ENCODE peak calls at places on chromosomes 16 and 17, in eight cellular contexts. J, L, C, M, S, K, R and G are unnamed samples.

GRCh38 chr16:89946515-89946914 is 2.0 kb upstream of the DEF8 start:
- DNase-seq in K (no peak), S (no peak), C (no peak), J (no peak), M (no peak), L (no peak), R (no peak), G (no peak)

GRCh38 chr17:40646791-40647548 is 648 bp downstream of the SMARCE1 start:
- DNase-seq in J (peak; percentile 21), L (peak; percentile 28), C (no peak), K (no peak), S (no peak), R (no peak), M (no peak), G (no peak)

GRCh38 chr17:55454906-55455474 is 33.4 kb upstream of the MMD start:
- DNase-seq in C (no peak), J (no peak), L (no peak), S (no peak), R (no peak), M (no peak), K (no peak), G (no peak)

GRCh38 chr16:16857603-16858283 is 478.8 kb downstream of the NPIPA7 start:
- DNase-seq in C (no peak), R (no peak), J (no peak), S (no peak), K (no peak), L (no peak), M (no peak), G (no peak)

GRCh38 chr17:27560668-27561067 is 70.3 kb upstream of the LGALS9 start:
- DNase-seq in J (no peak), M (peak; percentile 59), C (peak; percentile 57), R (no peak), S (no peak), L (no peak), K (no peak), G (peak; percentile 85)

GRCh38 chr16:58820359-58820758 is 86.2 kb upstream of the GOT2 start:
- DNase-seq in C (no peak), L (no peak), S (no peak), K (no peak), M (no peak), J (no peak), R (no peak), G (no peak)

GRCh38 chr17:18362509-18363020 is 785 bp downstream of the SHMT1 start:
- DNase-seq in K (peak; percentile 81), S (peak; percentile 79), J (no peak), M (peak; percentile 68), R (no peak), L (no peak), C (peak; percentile 82), G (peak; percentile 75)

GRCh38 chr16:83113317-83113716 is 486.5 kb downstream of the CDH13 start:
- DNase-seq in C (no peak), J (no peak), L (no peak), M (no peak), R (no peak), S (no peak), K (no peak), G (peak; percentile 11)

GRCh38 chr17:63609820-63610573 is 9.3 kb downstream of the TACO1 start:
- DNase-seq in C (no peak), J (no peak), S (no peak), L (no peak), M (no peak), R (no peak), K (no peak), G (no peak)

GRCh38 chr16:1781758-1782407 is 488 bp downstream of the SPSB3 start:
- DNase-seq in M (peak; percentile 37), K (peak; percentile 45), C (no peak), R (no peak), S (no peak), L (no peak), J (no peak), G (peak; percentile 85)

GRCh38 chr17:9432867-9433495 is 142.6 kb downstream of the STX8 start:
- DNase-seq in K (no peak), J (no peak), L (no peak), S (no peak), R (no peak), C (no peak), M (no peak), G (no peak)

GRCh38 chr16:27625050-27625697 is 75.2 kb downstream of the KATNIP start:
- DNase-seq in S (no peak), M (peak; percentile 45), J (no peak), C (no peak), K (no peak), L (no peak), R (no peak), G (no peak)

GRCh38 chr16:51154271-51155171 is 3.5 kb upstream of the SALL1 start:
- DNase-seq in L (no peak), M (no peak), R (no peak), S (no peak), J (no peak), C (no peak), K (no peak), G (no peak)

GRCh38 chr17:12922120-12922519 is 95.7 kb downstream of the ELAC2 start:
- DNase-seq in J (no peak), M (no peak), C (no peak), R (no peak), K (no peak), L (no peak), S (no peak), G (no peak)

GRCh38 chr16:505479-506245 is 21.9 kb upstream of the CAPN15 start:
- DNase-seq in R (no peak), L (no peak), M (no peak), C (no peak), K (no peak), S (no peak), J (no peak), G (no peak)

GRCh38 chr16:87407511-87408112 is 15.5 kb downstream of the MAP1LC3B start:
- DNase-seq in S (peak; percentile 44), R (no peak), C (peak; percentile 80), K (peak; percentile 51), M (peak; percentile 65), L (peak; percentile 100), J (no peak), G (no peak)

GRCh38 chr16:86512301-86512859 is 2.1 kb downstream of the FOXF1 start:
- DNase-seq in C (no peak), R (no peak), M (no peak), J (no peak), K (no peak), L (no peak), S (no peak), G (no peak)

GRCh38 chr16:88924834-88925539 is 52.0 kb downstream of the CBFA2T3 start:
- DNase-seq in C (no peak), J (no peak), S (no peak), K (no peak), M (no peak), R (no peak), L (peak; percentile 72), G (peak; percentile 91)

GRCh38 chr17:2025220-2025621 is at the start of gene RTN4RL1:
- DNase-seq in M (peak; percentile 71), K (peak; percentile 81), J (peak; percentile 54), L (peak; percentile 74), C (peak; percentile 84), S (peak; percentile 46), R (peak; percentile 62), G (peak; percentile 79)

GRCh38 chr17:64993867-64994266 is 62.7 kb downstream of the GNA13 start:
- DNase-seq in L (no peak), M (no peak), R (no peak), J (no peak), S (no peak), C (no peak), K (no peak), G (no peak)

GRCh38 chr16:35744084-35744483 is 2284.7 kb downstream of the TP53TG3F start:
- DNase-seq in K (no peak), R (no peak), C (no peak), L (no peak), S (no peak), J (no peak), M (no peak), G (no peak)
- H3K9me3 ChIP-seq in K (no peaks in the 10 kb centered on the region), R (no peaks in the 10 kb centered on the region), C (no peaks in the 10 kb centered on the region), L (no peaks in the 10 kb centered on the region), S (peaks cover 42% of the 10 kb centered on the region), J (peaks cover 14% of the 10 kb centered on the region), M (no peaks in the 10 kb centered on the region), G (no peaks in the 10 kb centered on the region)

GRCh38 chr17:79750650-79751545 is 20.2 kb downstream of the ENPP7 start:
- DNase-seq in M (no peak), J (no peak), K (no peak), C (peak; percentile 8), L (no peak), R (no peak), S (no peak), G (peak; percentile 2)
- H3K27me3 ChIP-seq in M (peaks cover 98% of the 10 kb centered on the region), J (peaks cover 46% of the 10 kb centered on the region), K (peaks cover 100% of the 10 kb centered on the region), C (peaks cover 70% of the 10 kb centered on the region), L (no peaks in the 10 kb centered on the region), R (peaks cover 19% of the 10 kb centered on the region), S (peaks cover 94% of the 10 kb centered on the region), G (peaks cover 19% of the 10 kb centered on the region)

DNA sequence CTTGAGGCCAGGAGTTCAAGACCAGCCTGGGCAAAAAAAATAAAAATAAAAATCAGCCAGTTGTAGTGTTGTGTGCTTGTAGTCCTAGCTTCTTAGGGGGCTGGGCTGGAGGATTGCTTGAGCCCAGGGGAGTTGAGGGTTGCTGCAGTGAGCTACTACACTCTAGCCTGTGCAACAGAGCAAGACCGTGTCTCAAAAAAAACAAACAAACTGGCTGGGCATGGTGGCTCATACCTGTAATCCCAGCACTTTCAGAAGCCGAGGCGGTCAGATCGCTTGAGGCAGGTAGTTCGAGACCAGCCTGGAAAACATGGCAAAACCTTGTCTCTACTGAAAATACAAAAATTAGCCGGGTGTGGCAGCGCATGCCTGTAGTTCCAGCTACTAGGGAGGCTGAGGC is 4.9 kb upstream of the UBALD2 start:
- DNase-seq in R (no peak), L (no peak), C (peak; percentile 4), K (no peak), S (no peak), M (no peak), J (no peak), G (no peak)
- H3K4me1 ChIP-seq in R (peaks cover 50% of the 10 kb centered on the region), L (peaks cover 21% of the 10 kb centered on the region), C (peaks cover 44% of the 10 kb centered on the region), K (peaks cover 19% of the 10 kb centered on the region), S (peaks cover 45% of the 10 kb centered on the region), M (peaks cover 51% of the 10 kb centered on the region), J (peaks cover 12% of the 10 kb centered on the region), G (peaks cover 35% of the 10 kb centered on the region)

GRCh38 chr17:82948957-82949356 is 109.1 kb upstream of the ZNF750 start:
- DNase-seq in R (no peak), M (no peak), S (no peak), L (no peak), J (no peak), K (no peak), C (peak; percentile 5), G (no peak)
- H3K9me3 ChIP-seq in R (peaks cover 13% of the 10 kb centered on the region), M (peaks cover 8% of the 10 kb centered on the region), S (peaks cover 72% of the 10 kb centered on the region), L (peaks cover 24% of the 10 kb centered on the region), J (peaks cover 5% of the 10 kb centered on the region), K (peaks cover 48% of the 10 kb centered on the region), C (peaks cover 24% of the 10 kb centered on the region), G (no peaks in the 10 kb centered on the region)

GRCh38 chr17:81394377-81394747 is 895 bp upstream of the BAHCC1 start:
- DNase-seq in L (no peak), J (no peak), K (no peak), M (no peak), C (no peak), R (no peak), S (no peak), G (no peak)
- H3K27me3 ChIP-seq in L (no peaks in the 10 kb centered on the region), J (peaks cover 63% of the 10 kb centered on the region), K (no peaks in the 10 kb centered on the region), M (peaks cover 13% of the 10 kb centered on the region), C (no peaks in the 10 kb centered on the region), R (peaks cover 70% of the 10 kb centered on the region), S (no peaks in the 10 kb centered on the region), G (no peaks in the 10 kb centered on the region)